ENCODE peak calls at places on chromosomes 6 and 20, in four cellular contexts. One of them, this sample, is unnamed.

GRCh38 chr20:57375652-57376230 is 15.5 kb upstream of the RBM38 start:
- DNase-seq in LHCN-M2: no peak
- DNase-seq in activated T-cell treated with anti-CD3 and anti-CD28 coated beads, Interleukin-2, amount 50 U/mL, for 72 hours: no peak
- DNase-seq in LoVo: no peak
- DNase-seq in this sample: no peak

GRCh38 chr6:66526061-66526460 is 819.0 kb upstream of the EYS start:
- DNase-seq in LoVo: no peak
- DNase-seq in LHCN-M2: no peak
- DNase-seq in activated T-cell treated with anti-CD3 and anti-CD28 coated beads, Interleukin-2, amount 50 U/mL, for 72 hours: no peak
- DNase-seq in this sample: peak

GRCh38 chr20:1811621-1812498 is 83.3 kb upstream of the SIRPA start:
- DNase-seq in LoVo: no peak
- DNase-seq in LHCN-M2: no peak
- DNase-seq in activated T-cell treated with anti-CD3 and anti-CD28 coated beads, Interleukin-2, amount 50 U/mL, for 72 hours: no peak
- DNase-seq in this sample: no peak

GRCh38 chr20:24957326-24957996 is 8.4 kb downstream of the CST7 start:
- DNase-seq in activated T-cell treated with anti-CD3 and anti-CD28 coated beads, Interleukin-2, amount 50 U/mL, for 72 hours: no peak
- DNase-seq in LoVo: no peak
- DNase-seq in LHCN-M2: no peak
- DNase-seq in this sample: no peak

GRCh38 chr6:108359901-108360882 is 65.3 kb downstream of the AFG1L start:
- DNase-seq in activated T-cell treated with anti-CD3 and anti-CD28 coated beads, Interleukin-2, amount 50 U/mL, for 72 hours: no peak
- DNase-seq in LoVo: no peak
- DNase-seq in LHCN-M2: peak
- DNase-seq in this sample: no peak

GRCh38 chr20:8313073-8313472 is 181.0 kb downstream of the PLCB1 start:
- DNase-seq in activated T-cell treated with anti-CD3 and anti-CD28 coated beads, Interleukin-2, amount 50 U/mL, for 72 hours: no peak
- DNase-seq in LHCN-M2: no peak
- DNase-seq in LoVo: no peak
- DNase-seq in this sample: no peak

GRCh38 chr6:106560966-106561740 is 68.1 kb downstream of the RTN4IP1 start:
- DNase-seq in LoVo: peak
- DNase-seq in LHCN-M2: peak
- DNase-seq in activated T-cell treated with anti-CD3 and anti-CD28 coated beads, Interleukin-2, amount 50 U/mL, for 72 hours: no peak
- DNase-seq in this sample: peak

GRCh38 chr6:609905-610304 is 47.0 kb downstream of the HUS1B start:
- DNase-seq in LoVo: no peak
- DNase-seq in LHCN-M2: no peak
- DNase-seq in activated T-cell treated with anti-CD3 and anti-CD28 coated beads, Interleukin-2, amount 50 U/mL, for 72 hours: no peak
- DNase-seq in this sample: no peak

GRCh38 chr6:45951771-45952529 is 63.7 kb downstream of the CLIC5 start:
- DNase-seq in LHCN-M2: no peak
- DNase-seq in LoVo: peak
- DNase-seq in activated T-cell treated with anti-CD3 and anti-CD28 coated beads, Interleukin-2, amount 50 U/mL, for 72 hours: no peak
- DNase-seq in this sample: no peak

GRCh38 chr6:159203304-159204005 is 34.3 kb downstream of the FNDC1 start:
- DNase-seq in LoVo: no peak
- DNase-seq in activated T-cell treated with anti-CD3 and anti-CD28 coated beads, Interleukin-2, amount 50 U/mL, for 72 hours: no peak
- DNase-seq in LHCN-M2: peak
- DNase-seq in this sample: peak

GRCh38 chr20:46215913-46216707 is 92.2 kb downstream of the CDH22 start:
- DNase-seq in activated T-cell treated with anti-CD3 and anti-CD28 coated beads, Interleukin-2, amount 50 U/mL, for 72 hours: no peak
- DNase-seq in LHCN-M2: peak
- DNase-seq in LoVo: peak
- DNase-seq in this sample: no peak

GRCh38 chr20:3248167-3248992 is 9.4 kb upstream of the SLC4A11 start:
- DNase-seq in LoVo: no peak
- DNase-seq in LHCN-M2: no peak
- DNase-seq in activated T-cell treated with anti-CD3 and anti-CD28 coated beads, Interleukin-2, amount 50 U/mL, for 72 hours: peak
- DNase-seq in this sample: no peak

GRCh38 chr6:84119277-84119676 is 85.7 kb downstream of the MRAP2 start:
- DNase-seq in LoVo: no peak
- DNase-seq in LHCN-M2: no peak
- DNase-seq in activated T-cell treated with anti-CD3 and anti-CD28 coated beads, Interleukin-2, amount 50 U/mL, for 72 hours: no peak
- DNase-seq in this sample: peak

GRCh38 chr6:129317931-129318820 is 391.8 kb downstream of the ARHGAP18 start:
- DNase-seq in activated T-cell treated with anti-CD3 and anti-CD28 coated beads, Interleukin-2, amount 50 U/mL, for 72 hours: no peak
- DNase-seq in LHCN-M2: peak
- DNase-seq in LoVo: peak
- DNase-seq in this sample: peak

GRCh38 chr20:51002633-51003032 is 20.3 kb downstream of the KCNG1 start:
- DNase-seq in LHCN-M2: no peak
- DNase-seq in LoVo: no peak
- DNase-seq in activated T-cell treated with anti-CD3 and anti-CD28 coated beads, Interleukin-2, amount 50 U/mL, for 72 hours: no peak
- DNase-seq in this sample: no peak

GRCh38 chr6:124132256-124132655 is 328.6 kb downstream of the NKAIN2 start:
- DNase-seq in activated T-cell treated with anti-CD3 and anti-CD28 coated beads, Interleukin-2, amount 50 U/mL, for 72 hours: no peak
- DNase-seq in LHCN-M2: peak
- DNase-seq in LoVo: no peak
- DNase-seq in this sample: no peak

GRCh38 chr20:50904067-50904570 is 27.1 kb downstream of the ADNP start:
- DNase-seq in LoVo: no peak
- DNase-seq in LHCN-M2: no peak
- DNase-seq in activated T-cell treated with anti-CD3 and anti-CD28 coated beads, Interleukin-2, amount 50 U/mL, for 72 hours: no peak
- DNase-seq in this sample: no peak

GRCh38 chr6:1988843-1989242 is 256.6 kb downstream of the GMDS start:
- DNase-seq in LoVo: no peak
- DNase-seq in activated T-cell treated with anti-CD3 and anti-CD28 coated beads, Interleukin-2, amount 50 U/mL, for 72 hours: no peak
- DNase-seq in LHCN-M2: no peak
- DNase-seq in this sample: no peak

GRCh38 chr6:114194362-114195343 is 148.2 kb downstream of the HS3ST5 start:
- DNase-seq in LoVo: no peak
- DNase-seq in activated T-cell treated with anti-CD3 and anti-CD28 coated beads, Interleukin-2, amount 50 U/mL, for 72 hours: no peak
- DNase-seq in LHCN-M2: peak
- DNase-seq in this sample: no peak

GRCh38 chr6:116461563-116462507 is 660 bp downstream of the CALHM6 start:
- DNase-seq in activated T-cell treated with anti-CD3 and anti-CD28 coated beads, Interleukin-2, amount 50 U/mL, for 72 hours: peak
- DNase-seq in LHCN-M2: peak
- DNase-seq in LoVo: no peak
- DNase-seq in this sample: no peak

GRCh38 chr6:49551126-49551865 is 828 bp downstream of the C6orf141 start:
- DNase-seq in LoVo: peak
- DNase-seq in LHCN-M2: peak
- DNase-seq in activated T-cell treated with anti-CD3 and anti-CD28 coated beads, Interleukin-2, amount 50 U/mL, for 72 hours: peak
- DNase-seq in this sample: peak

GRCh38 chr20:47681977-47682812 is 103.1 kb downstream of the SULF2 start:
- DNase-seq in LHCN-M2: peak
- DNase-seq in LoVo: no peak
- DNase-seq in activated T-cell treated with anti-CD3 and anti-CD28 coated beads, Interleukin-2, amount 50 U/mL, for 72 hours: no peak
- DNase-seq in this sample: no peak

This sample was measured in HCEC 1CT.